ENCODE peak calls at places on chromosomes 7 and 10, in ten cellular contexts. One of them, this sample, is unnamed.

GRCh38 chr7:51289608-51290370 is 26.8 kb downstream of the COBL start:
- DNase-seq in EL: no peak
- DNase-seq in AML-193: no peak
- DNase-seq in lung: no peak
- DNase-seq in type B pancreatic cell: no peak
- DNase-seq in effector CD4-positive, alpha-beta T cell: no peak
- DNase-seq in Panc1: no peak
- DNase-seq in left kidney: no peak
- DNase-seq in NCI-H446 treated with DMSO at 0.1 percent for 48 hours: no peak
- DNase-seq in GM06990: no peak
- DNase-seq in this sample: no peak

GRCh38 chr7:142409471-142409870 is 151.6 kb upstream of the PRSS58 start:
- DNase-seq in lung: no peak
- DNase-seq in type B pancreatic cell: no peak
- DNase-seq in EL: peak
- DNase-seq in NCI-H446 treated with DMSO at 0.1 percent for 48 hours: no peak
- DNase-seq in Panc1: no peak
- DNase-seq in AML-193: no peak
- DNase-seq in effector CD4-positive, alpha-beta T cell: no peak
- DNase-seq in left kidney: no peak
- DNase-seq in GM06990: no peak
- DNase-seq in this sample: no peak

GRCh38 chr7:8162181-8162580 is 99.8 kb downstream of the ICA1 start:
- DNase-seq in NCI-H446 treated with DMSO at 0.1 percent for 48 hours: no peak
- DNase-seq in AML-193: no peak
- DNase-seq in effector CD4-positive, alpha-beta T cell: no peak
- DNase-seq in EL: no peak
- DNase-seq in lung: no peak
- DNase-seq in type B pancreatic cell: no peak
- DNase-seq in Panc1: no peak
- DNase-seq in left kidney: no peak
- DNase-seq in GM06990: no peak
- DNase-seq in this sample: no peak

GRCh38 chr10:29590598-29591415 is 44.0 kb downstream of the SVIL start:
- DNase-seq in effector CD4-positive, alpha-beta T cell: no peak
- DNase-seq in type B pancreatic cell: no peak
- DNase-seq in GM06990: no peak
- DNase-seq in lung: peak
- DNase-seq in EL: peak
- DNase-seq in NCI-H446 treated with DMSO at 0.1 percent for 48 hours: peak
- DNase-seq in Panc1: peak
- DNase-seq in AML-193: peak
- DNase-seq in left kidney: peak
- DNase-seq in this sample: peak

GRCh38 chr10:102812213-102812876 is 24.9 kb downstream of the CYP17A1 start:
- DNase-seq in AML-193: peak
- DNase-seq in EL: no peak
- DNase-seq in NCI-H446 treated with DMSO at 0.1 percent for 48 hours: no peak
- DNase-seq in type B pancreatic cell: no peak
- DNase-seq in effector CD4-positive, alpha-beta T cell: no peak
- DNase-seq in Panc1: no peak
- DNase-seq in GM06990: no peak
- DNase-seq in left kidney: no peak
- DNase-seq in lung: no peak
- DNase-seq in this sample: no peak

GRCh38 chr10:115432188-115432819 is 339.1 kb downstream of the ATRNL1 start:
- DNase-seq in type B pancreatic cell: no peak
- DNase-seq in left kidney: peak
- DNase-seq in AML-193: peak
- DNase-seq in NCI-H446 treated with DMSO at 0.1 percent for 48 hours: no peak
- DNase-seq in Panc1: no peak
- DNase-seq in EL: peak
- DNase-seq in effector CD4-positive, alpha-beta T cell: no peak
- DNase-seq in GM06990: no peak
- DNase-seq in lung: no peak
- DNase-seq in this sample: peak

GRCh38 chr7:50477640-50478039 is 27.5 kb upstream of the FIGNL1 start:
- DNase-seq in lung: no peak
- DNase-seq in NCI-H446 treated with DMSO at 0.1 percent for 48 hours: no peak
- DNase-seq in GM06990: no peak
- DNase-seq in effector CD4-positive, alpha-beta T cell: no peak
- DNase-seq in left kidney: peak
- DNase-seq in type B pancreatic cell: no peak
- DNase-seq in AML-193: no peak
- DNase-seq in Panc1: no peak
- DNase-seq in EL: no peak
- DNase-seq in this sample: no peak

GRCh38 chr7:132386249-132386681 is 190.0 kb downstream of the PLXNA4 start:
- DNase-seq in left kidney: peak
- DNase-seq in type B pancreatic cell: no peak
- DNase-seq in lung: peak
- DNase-seq in GM06990: no peak
- DNase-seq in NCI-H446 treated with DMSO at 0.1 percent for 48 hours: no peak
- DNase-seq in EL: no peak
- DNase-seq in AML-193: no peak
- DNase-seq in Panc1: no peak
- DNase-seq in effector CD4-positive, alpha-beta T cell: no peak
- DNase-seq in this sample: no peak

GRCh38 chr7:27607210-27607606 is 55.5 kb downstream of the HIBADH start:
- DNase-seq in Panc1: no peak
- DNase-seq in AML-193: no peak
- DNase-seq in type B pancreatic cell: no peak
- DNase-seq in lung: no peak
- DNase-seq in GM06990: no peak
- DNase-seq in left kidney: no peak
- DNase-seq in NCI-H446 treated with DMSO at 0.1 percent for 48 hours: no peak
- DNase-seq in effector CD4-positive, alpha-beta T cell: no peak
- DNase-seq in EL: no peak
- DNase-seq in this sample: no peak

GRCh38 chr7:128843938-128844621 is 13.9 kb downstream of the FLNC start:
- DNase-seq in EL: no peak
- DNase-seq in GM06990: no peak
- DNase-seq in Panc1: no peak
- DNase-seq in left kidney: no peak
- DNase-seq in AML-193: no peak
- DNase-seq in lung: no peak
- DNase-seq in effector CD4-positive, alpha-beta T cell: no peak
- DNase-seq in type B pancreatic cell: no peak
- DNase-seq in NCI-H446 treated with DMSO at 0.1 percent for 48 hours: no peak
- DNase-seq in this sample: no peak

GRCh38 chr10:110725809-110726641 is 81.9 kb downstream of the RBM20 start:
- DNase-seq in lung: no peak
- DNase-seq in GM06990: no peak
- DNase-seq in AML-193: no peak
- DNase-seq in EL: peak
- DNase-seq in left kidney: peak
- DNase-seq in type B pancreatic cell: no peak
- DNase-seq in Panc1: no peak
- DNase-seq in NCI-H446 treated with DMSO at 0.1 percent for 48 hours: no peak
- DNase-seq in effector CD4-positive, alpha-beta T cell: no peak
- DNase-seq in this sample: peak

GRCh38 chr7:151351967-151352366 is 10.4 kb downstream of the NUB1 start:
- DNase-seq in GM06990: peak
- DNase-seq in NCI-H446 treated with DMSO at 0.1 percent for 48 hours: no peak
- DNase-seq in effector CD4-positive, alpha-beta T cell: peak
- DNase-seq in EL: no peak
- DNase-seq in Panc1: no peak
- DNase-seq in left kidney: no peak
- DNase-seq in lung: no peak
- DNase-seq in AML-193: no peak
- DNase-seq in type B pancreatic cell: no peak
- DNase-seq in this sample: no peak

GRCh38 chr10:130545122-130545521 is 408.9 kb downstream of the GLRX3 start:
- DNase-seq in Panc1: no peak
- DNase-seq in EL: no peak
- DNase-seq in effector CD4-positive, alpha-beta T cell: no peak
- DNase-seq in type B pancreatic cell: no peak
- DNase-seq in lung: peak
- DNase-seq in NCI-H446 treated with DMSO at 0.1 percent for 48 hours: no peak
- DNase-seq in left kidney: no peak
- DNase-seq in AML-193: no peak
- DNase-seq in GM06990: no peak
- DNase-seq in this sample: no peak

GRCh38 chr10:102113956-102114857 is 6.0 kb downstream of the LDB1 start:
- DNase-seq in NCI-H446 treated with DMSO at 0.1 percent for 48 hours: no peak
- DNase-seq in Panc1: no peak
- DNase-seq in EL: peak
- DNase-seq in left kidney: peak
- DNase-seq in type B pancreatic cell: no peak
- DNase-seq in lung: no peak
- DNase-seq in AML-193: peak
- DNase-seq in GM06990: peak
- DNase-seq in effector CD4-positive, alpha-beta T cell: no peak
- DNase-seq in this sample: no peak

GRCh38 chr10:35574924-35575352 is 30.2 kb upstream of the GJD4 start:
- DNase-seq in lung: no peak
- DNase-seq in type B pancreatic cell: no peak
- DNase-seq in Panc1: no peak
- DNase-seq in left kidney: no peak
- DNase-seq in EL: peak
- DNase-seq in GM06990: no peak
- DNase-seq in effector CD4-positive, alpha-beta T cell: no peak
- DNase-seq in AML-193: no peak
- DNase-seq in NCI-H446 treated with DMSO at 0.1 percent for 48 hours: no peak
- DNase-seq in this sample: peak

GRCh38 chr10:119541459-119542356 is 811 bp downstream of the RGS10 start:
- DNase-seq in NCI-H446 treated with DMSO at 0.1 percent for 48 hours: no peak
- DNase-seq in Panc1: no peak
- DNase-seq in effector CD4-positive, alpha-beta T cell: peak
- DNase-seq in lung: peak
- DNase-seq in GM06990: peak
- DNase-seq in AML-193: peak
- DNase-seq in type B pancreatic cell: no peak
- DNase-seq in EL: peak
- DNase-seq in left kidney: peak
- DNase-seq in this sample: no peak

GRCh38 chr7:70614237-70614984 is 517.5 kb upstream of the GALNT17 start:
- DNase-seq in EL: peak
- DNase-seq in left kidney: peak
- DNase-seq in effector CD4-positive, alpha-beta T cell: no peak
- DNase-seq in Panc1: no peak
- DNase-seq in NCI-H446 treated with DMSO at 0.1 percent for 48 hours: peak
- DNase-seq in type B pancreatic cell: no peak
- DNase-seq in AML-193: no peak
- DNase-seq in lung: peak
- DNase-seq in GM06990: peak
- DNase-seq in this sample: no peak

GRCh38 chr7:69651101-69651590 is 52.9 kb downstream of the AUTS2 start:
- DNase-seq in GM06990: peak
- DNase-seq in type B pancreatic cell: no peak
- DNase-seq in effector CD4-positive, alpha-beta T cell: no peak
- DNase-seq in AML-193: no peak
- DNase-seq in EL: no peak
- DNase-seq in lung: no peak
- DNase-seq in Panc1: no peak
- DNase-seq in NCI-H446 treated with DMSO at 0.1 percent for 48 hours: no peak
- DNase-seq in left kidney: no peak
- DNase-seq in this sample: no peak

GRCh38 chr10:98563811-98564210 is 117.1 kb upstream of the HPS1 start:
- DNase-seq in effector CD4-positive, alpha-beta T cell: no peak
- DNase-seq in left kidney: no peak
- DNase-seq in NCI-H446 treated with DMSO at 0.1 percent for 48 hours: no peak
- DNase-seq in AML-193: no peak
- DNase-seq in Panc1: no peak
- DNase-seq in EL: no peak
- DNase-seq in GM06990: no peak
- DNase-seq in lung: no peak
- DNase-seq in type B pancreatic cell: no peak
- DNase-seq in this sample: no peak

GRCh38 chr7:108454317-108454673 is 1.9 kb downstream of the NRCAM start:
- DNase-seq in lung: no peak
- DNase-seq in AML-193: no peak
- DNase-seq in type B pancreatic cell: no peak
- DNase-seq in EL: no peak
- DNase-seq in left kidney: no peak
- DNase-seq in effector CD4-positive, alpha-beta T cell: no peak
- DNase-seq in NCI-H446 treated with DMSO at 0.1 percent for 48 hours: no peak
- DNase-seq in GM06990: no peak
- DNase-seq in Panc1: no peak
- DNase-seq in this sample: no peak

GRCh38 chr10:5683065-5683464 is 1.6 kb upstream of the TASOR2 start:
- DNase-seq in left kidney: no peak
- DNase-seq in NCI-H446 treated with DMSO at 0.1 percent for 48 hours: no peak
- DNase-seq in lung: no peak
- DNase-seq in GM06990: no peak
- DNase-seq in EL: no peak
- DNase-seq in type B pancreatic cell: no peak
- DNase-seq in effector CD4-positive, alpha-beta T cell: no peak
- DNase-seq in Panc1: no peak
- DNase-seq in AML-193: no peak
- DNase-seq in this sample: no peak

GRCh38 chr7:30226593-30227268 is 57.7 kb upstream of the ZNRF2 start:
- DNase-seq in Panc1: no peak
- DNase-seq in GM06990: no peak
- DNase-seq in type B pancreatic cell: no peak
- DNase-seq in lung: peak
- DNase-seq in NCI-H446 treated with DMSO at 0.1 percent for 48 hours: no peak
- DNase-seq in effector CD4-positive, alpha-beta T cell: no peak
- DNase-seq in left kidney: peak
- DNase-seq in AML-193: no peak
- DNase-seq in EL: no peak
- DNase-seq in this sample: no peak

GRCh38 chr7:13117103-13117502 is 429.7 kb downstream of the ARL4A start:
- DNase-seq in Panc1: no peak
- DNase-seq in left kidney: no peak
- DNase-seq in EL: peak
- DNase-seq in lung: no peak
- DNase-seq in type B pancreatic cell: no peak
- DNase-seq in NCI-H446 treated with DMSO at 0.1 percent for 48 hours: no peak
- DNase-seq in GM06990: no peak
- DNase-seq in effector CD4-positive, alpha-beta T cell: no peak
- DNase-seq in AML-193: no peak
- DNase-seq in this sample: peak

GRCh38 chr10:34866848-34867247 is 51.8 kb upstream of the PARD3 start:
- DNase-seq in Panc1: no peak
- DNase-seq in AML-193: no peak
- DNase-seq in GM06990: peak
- DNase-seq in effector CD4-positive, alpha-beta T cell: no peak
- DNase-seq in type B pancreatic cell: no peak
- DNase-seq in NCI-H446 treated with DMSO at 0.1 percent for 48 hours: no peak
- DNase-seq in lung: no peak
- DNase-seq in left kidney: peak
- DNase-seq in EL: peak
- DNase-seq in this sample: no peak

GRCh38 chr7:20388064-20388463 is 57.4 kb downstream of the ITGB8 start:
- DNase-seq in GM06990: no peak
- DNase-seq in effector CD4-positive, alpha-beta T cell: no peak
- DNase-seq in left kidney: peak
- DNase-seq in EL: no peak
- DNase-seq in NCI-H446 treated with DMSO at 0.1 percent for 48 hours: no peak
- DNase-seq in Panc1: no peak
- DNase-seq in AML-193: no peak
- DNase-seq in type B pancreatic cell: no peak
- DNase-seq in lung: no peak
- DNase-seq in this sample: no peak

GRCh38 chr7:139749545-139749944 is 28.3 kb downstream of the HIPK2 start:
- DNase-seq in Panc1: no peak
- DNase-seq in effector CD4-positive, alpha-beta T cell: no peak
- DNase-seq in lung: no peak
- DNase-seq in NCI-H446 treated with DMSO at 0.1 percent for 48 hours: no peak
- DNase-seq in GM06990: no peak
- DNase-seq in AML-193: no peak
- DNase-seq in EL: no peak
- DNase-seq in left kidney: no peak
- DNase-seq in type B pancreatic cell: no peak
- DNase-seq in this sample: no peak

GRCh38 chr7:151137841-151138540 is 29.5 kb downstream of the GBX1 start:
- DNase-seq in GM06990: no peak
- DNase-seq in NCI-H446 treated with DMSO at 0.1 percent for 48 hours: no peak
- DNase-seq in lung: no peak
- DNase-seq in EL: no peak
- DNase-seq in type B pancreatic cell: no peak
- DNase-seq in effector CD4-positive, alpha-beta T cell: no peak
- DNase-seq in AML-193: no peak
- DNase-seq in left kidney: peak
- DNase-seq in Panc1: no peak
- DNase-seq in this sample: no peak

GRCh38 chr10:103547391-103547946 is 54.0 kb downstream of the NEURL1 start:
- DNase-seq in AML-193: no peak
- DNase-seq in effector CD4-positive, alpha-beta T cell: no peak
- DNase-seq in type B pancreatic cell: no peak
- DNase-seq in EL: no peak
- DNase-seq in lung: no peak
- DNase-seq in NCI-H446 treated with DMSO at 0.1 percent for 48 hours: no peak
- DNase-seq in GM06990: no peak
- DNase-seq in left kidney: no peak
- DNase-seq in Panc1: no peak
- DNase-seq in this sample: no peak